ENCODE peak calls at places on chromosomes 1 and 21, in six cellular contexts. L, F, M, S, Z and E are unnamed samples.

GRCh38 chr1:208007319-208007937 is 96.5 kb upstream of the CD34 start:
- DNase-seq in L (no peak), F (no peak), M (no peak), S (no peak), Z (no peak), E (no peak)

GRCh38 chr1:104953555-104953954 is 1203.9 kb downstream of the AMY1C start:
- DNase-seq in L (no peak), F (no peak), M (no peak), S (no peak), Z (no peak), E (no peak)

GRCh38 chr1:153277852-153278251 is 18.4 kb downstream of the LORICRIN start:
- DNase-seq in L (peak; percentile 83), F (no peak), M (peak; percentile 70), S (no peak), Z (no peak), E (peak; percentile 61)

GRCh38 chr21:16708431-16708830 is 804.4 kb upstream of the CXADR start:
- DNase-seq in L (no peak), F (peak; percentile 29), M (no peak), S (no peak), Z (no peak), E (no peak)

GRCh38 chr1:156154317-156154749 is 948 bp downstream of the SEMA4A start:
- DNase-seq in L (no peak), F (no peak), M (no peak), S (peak; percentile 50), Z (no peak), E (no peak)

GRCh38 chr1:178382372-178382771 is 114.4 kb downstream of the CLEC20A start:
- DNase-seq in L (no peak), F (no peak), M (no peak), S (no peak), Z (no peak), E (no peak)

GRCh38 chr1:47587891-47588582 is 150.2 kb downstream of the FOXD2 start:
- DNase-seq in L (peak; percentile 43), F (no peak), M (no peak), S (peak; percentile 36), Z (no peak), E (peak; percentile 25)

GRCh38 chr1:46410156-46411009 is 16.3 kb downstream of the FAAH start:
- DNase-seq in L (no peak), F (peak; percentile 29), M (no peak), S (no peak), Z (no peak), E (no peak)

GRCh38 chr1:46166521-46167462 is 8.1 kb upstream of the TSPAN1 start:
- DNase-seq in L (peak; percentile 70), F (no peak), M (no peak), S (no peak), Z (no peak), E (peak; percentile 50)

GRCh38 chr1:156652131-156652991 is 10.4 kb downstream of the BCAN start:
- DNase-seq in L (peak; percentile 92), F (peak; percentile 43), M (peak; percentile 72), S (peak; percentile 65), Z (no peak), E (peak; percentile 64)

GRCh38 chr1:203627819-203628184 is 1.2 kb downstream of the ATP2B4 start:
- DNase-seq in L (no peak), F (no peak), M (peak; percentile 34), S (peak; percentile 70), Z (no peak), E (no peak)

GRCh38 chr1:232600430-232601258 is 29.3 kb downstream of the SIPA1L2 start:
- DNase-seq in L (no peak), F (peak; percentile 58), M (peak; percentile 65), S (peak; percentile 26), Z (no peak), E (no peak)

GRCh38 chr1:12232221-12232620 is 2.4 kb downstream of the VPS13D start:
- DNase-seq in L (no peak), F (no peak), M (no peak), S (no peak), Z (no peak), E (no peak)

GRCh38 chr1:202133016-202133415 is 10.3 kb downstream of the GPR37L1 start:
- DNase-seq in L (no peak), F (no peak), M (no peak), S (no peak), Z (no peak), E (no peak)

GRCh38 chr1:220094016-220094911 is at the start of gene IARS2:
- DNase-seq in L (peak; percentile 90), F (peak; percentile 82), M (peak; percentile 84), S (peak; percentile 87), Z (peak; percentile 78), E (peak; percentile 91)

GRCh38 chr1:228794173-228794572 is 58.9 kb downstream of the RHOU start:
- DNase-seq in L (no peak), F (no peak), M (no peak), S (no peak), Z (no peak), E (no peak)

GRCh38 chr1:225652726-225653462 is at the start of gene ENAH:
- DNase-seq in L (peak; percentile 83), F (peak; percentile 76), M (peak; percentile 65), S (peak; percentile 84), Z (peak; percentile 82), E (peak; percentile 84)

GRCh38 chr1:9822897-9823692 is 670 bp downstream of the CLSTN1 start:
- DNase-seq in L (no peak), F (peak; percentile 15), M (peak; percentile 24), S (peak; percentile 34), Z (no peak), E (no peak)

GRCh38 chr1:95084317-95085176 is 11.8 kb upstream of the ALG14 start:
- DNase-seq in L (peak; percentile 53), F (peak; percentile 21), M (peak; percentile 26), S (peak; percentile 28), Z (no peak), E (peak; percentile 49)

GRCh38 chr1:226888021-226888420 is 17.6 kb downstream of the PSEN2 start:
- DNase-seq in L (no peak), F (no peak), M (no peak), S (no peak), Z (no peak), E (no peak)

GRCh38 chr1:223639333-223639749 is 26.2 kb downstream of the CAPN8 start:
- DNase-seq in L (no peak), F (no peak), M (no peak), S (no peak), Z (no peak), E (no peak)

GRCh38 chr1:147913362-147913761 is 10.8 kb downstream of the GJA8 start:
- DNase-seq in L (no peak), F (no peak), M (no peak), S (no peak), Z (no peak), E (no peak)

GRCh38 chr1:119209943-119210342 is 69.5 kb upstream of the WARS2 start:
- DNase-seq in L (no peak), F (no peak), M (no peak), S (no peak), Z (no peak), E (no peak)

GRCh38 chr1:65958561-65959350 is 166.1 kb downstream of the PDE4B start:
- DNase-seq in L (no peak), F (peak; percentile 60), M (peak; percentile 87), S (peak; percentile 57), Z (peak; percentile 59), E (no peak)
- H4K91ac ChIP-seq in L (no peak overlapping the region), F (no peak overlapping the region), M (no peak overlapping the region), S (no peak overlapping the region), Z (no peak overlapping the region), E (no peak overlapping the region)

GRCh38 chr1:101026394-101026788 is 807 bp upstream of the DPH5 start:
- DNase-seq in L (no peak), F (no peak), M (no peak), S (no peak), Z (no peak), E (no peak)

GRCh38 chr1:101028466-101028865 is 2.9 kb upstream of the DPH5 start:
- DNase-seq in L (no peak), F (no peak), M (no peak), S (no peak), Z (no peak), E (no peak)

GRCh38 chr1:101027194-101027772 is 1.7 kb upstream of the DPH5 start:
- DNase-seq in L (no peak), F (no peak), M (no peak), S (no peak), Z (no peak), E (no peak)

GRCh38 chr1:101025283-101025679 is 303 bp downstream of the DPH5 start:
- DNase-seq in L (no peak), F (peak; percentile 32), M (no peak), S (no peak), Z (peak; percentile 3), E (peak; percentile 27)

DNA sequence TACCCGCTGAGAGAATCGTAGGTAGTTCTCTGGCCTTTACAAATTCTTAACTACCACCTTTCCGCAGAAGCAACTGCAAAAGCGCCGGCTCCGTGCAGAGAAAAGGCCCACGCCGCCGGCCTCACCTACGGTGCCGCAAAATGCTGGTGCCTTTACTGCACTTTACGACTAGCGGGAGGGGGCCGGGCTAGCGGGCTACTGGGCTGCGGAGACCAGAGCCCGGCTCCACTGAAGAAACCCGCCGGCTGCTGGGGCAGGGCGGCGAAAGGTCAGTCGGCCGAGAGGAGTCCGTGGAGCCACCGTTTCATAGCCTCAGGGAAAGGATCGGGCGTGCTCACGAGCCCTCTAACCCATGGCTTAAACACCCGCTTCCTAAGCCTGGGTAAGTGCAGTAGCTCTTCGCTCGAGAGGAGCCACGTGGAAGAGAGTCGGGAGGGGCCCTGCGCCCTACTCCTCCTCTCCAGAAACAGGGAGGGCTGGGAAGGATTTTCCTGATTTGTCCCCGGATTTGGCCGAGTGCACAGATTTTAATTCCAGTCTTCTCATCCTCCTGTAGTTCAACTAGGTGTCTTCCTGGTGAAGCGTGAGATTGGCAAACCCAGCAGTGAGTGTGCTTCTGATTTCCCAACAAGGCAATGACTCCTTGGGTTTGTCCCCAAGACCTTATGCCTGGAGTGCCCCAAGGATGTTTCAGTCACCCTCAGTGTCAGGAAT is at the start of gene DPH5:
- DNase-seq in L (peak; percentile 91), F (peak; percentile 91), M (peak; percentile 92), S (peak; percentile 95), Z (peak; percentile 85), E (peak; percentile 91)
- H3K18ac ChIP-seq in L (peak within 1 kb of the TSS; percentile 91), F (peak within 1 kb of the TSS; percentile 91), M (peak within 1 kb of the TSS; percentile 45), S (peak within 1 kb of the TSS; percentile 82), Z (peak within 1 kb of the TSS; percentile 95), E (peak within 1 kb of the TSS; percentile 93)

DNA sequence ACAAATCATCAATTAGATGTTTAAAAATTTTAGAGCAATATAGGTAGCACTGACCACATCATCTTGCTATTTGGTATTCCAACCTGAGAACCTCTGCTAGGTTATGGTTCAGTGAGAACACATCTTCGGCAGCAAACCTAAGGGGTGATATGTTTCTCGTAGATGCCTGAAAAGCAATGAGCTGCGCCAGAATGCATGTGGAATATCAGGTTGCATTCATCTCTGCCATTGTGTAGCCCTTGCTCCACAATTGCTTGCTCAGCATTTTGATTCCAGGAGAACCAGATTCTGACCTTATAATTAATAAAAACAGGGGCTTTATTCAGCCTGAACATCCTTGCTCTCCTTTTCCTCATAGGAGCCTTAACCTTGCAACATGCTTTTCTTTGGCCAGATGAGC is 408.1 kb downstream of the USH2A start:
- DNase-seq in L (no peak), F (no peak), M (no peak), S (no peak), Z (no peak), E (no peak)
- H3K4ac ChIP-seq in L (no peak overlapping the region), F (no peak overlapping the region), M (no peak overlapping the region), S (no peak overlapping the region), Z (no peak overlapping the region), E (no peak overlapping the region)

DNA sequence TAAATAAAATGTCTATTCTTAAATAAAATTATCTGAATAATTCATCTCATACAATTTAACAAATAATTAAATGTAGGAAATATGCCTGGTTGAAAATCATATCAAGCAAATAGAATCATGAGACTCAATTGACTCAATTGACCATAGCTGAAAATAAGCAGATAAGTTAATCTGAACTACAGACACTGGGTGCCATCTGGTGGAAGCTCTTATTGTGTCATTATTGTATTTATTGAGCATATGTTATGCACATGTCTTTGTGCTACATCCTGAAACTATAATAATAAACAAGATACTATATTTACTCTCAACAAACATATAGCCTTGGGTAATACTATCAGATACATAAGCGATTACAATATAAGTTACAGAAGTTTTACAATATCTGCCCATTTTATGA is 41.0 kb downstream of the BRINP3 start:
- DNase-seq in L (no peak), F (peak; percentile 63), M (peak; percentile 46), S (peak; percentile 10), Z (no peak), E (no peak)
- H4K91ac ChIP-seq in L (no peak overlapping the region), F (no peak overlapping the region), M (no peak overlapping the region), S (no peak overlapping the region), Z (no peak overlapping the region), E (no peak overlapping the region)